ENCODE peak calls at places on chromosomes 13 and 19, in seven cellular contexts. H is CD8-positive, alpha-beta T cell; Q is aorta; Z is neuronal stem cell; E is heart right ventricle; D is HepG2; A is fibroblast of lung. O is an unnamed sample. For H3K4me1, the result is how much of the 10 kb centered on the place peaks cover.

GRCh38 chr13:99970761-99971575 is 599 bp downstream of the ZIC5 start:
- DNase-seq in H (no peak), Q (no peak), Z (no peak), E (no peak), D (no peak), A (no peak), O (no peak)

GRCh38 chr13:85521586-85521985 is 277.6 kb downstream of the SLITRK6 start:
- DNase-seq in H (no peak), Q (no peak), Z (no peak), E (no peak), D (no peak), A (no peak), O (no peak)

GRCh38 chr13:109794095-109794494 is 7.7 kb upstream of the IRS2 start:
- DNase-seq in H (no peak), Q (no peak), Z (no peak), E (no peak), D (no peak), A (peak), O (no peak)

GRCh38 chr19:33177417-33177976 is 16.6 kb upstream of the LRP3 start:
- DNase-seq in H (peak), Q (no peak), Z (no peak), E (no peak), D (peak), A (no peak), O (no peak)

GRCh38 chr19:41711376-41712261 is 3.2 kb downstream of the CEACAM5 start:
- DNase-seq in H (no peak), Q (no peak), Z (no peak), E (no peak), D (no peak), A (no peak), O (no peak)

GRCh38 chr13:44311011-44311481 is 62.6 kb upstream of the SERP2 start:
- DNase-seq in H (no peak), Q (no peak), Z (no peak), E (no peak), D (no peak), A (peak), O (no peak)

GRCh38 chr19:7868671-7869452 is 5.3 kb downstream of the PRR36 start:
- DNase-seq in H (peak), Q (peak), Z (peak), E (peak), D (peak), A (peak), O (peak)

GRCh38 chr13:101258071-101258470 is 158.2 kb downstream of the NALCN start:
- DNase-seq in H (no peak), Q (no peak), Z (peak), E (no peak), D (peak), A (peak), O (no peak)

GRCh38 chr13:48843630-48844380 is 131.9 kb upstream of the FNDC3A start:
- DNase-seq in H (no peak), Q (no peak), Z (no peak), E (no peak), D (no peak), A (no peak), O (no peak)

GRCh38 chr13:98598043-98598442 is 21.1 kb upstream of the STK24 start:
- DNase-seq in H (no peak), Q (no peak), Z (no peak), E (no peak), D (peak), A (no peak), O (no peak)

GRCh38 chr19:41616785-41617621 is 9.9 kb downstream of the CEACAM4 start:
- DNase-seq in H (no peak), Q (no peak), Z (no peak), E (no peak), D (peak), A (peak), O (no peak)

GRCh38 chr13:111036665-111037064 is 78.4 kb upstream of the ARHGEF7 start:
- DNase-seq in H (no peak), Q (no peak), Z (no peak), E (no peak), D (no peak), A (no peak), O (no peak)
- H3K4me1 ChIP-seq in H (under half), Q (under half), Z (under half), E (under half), D (under half), A (under half), O (under half)

DNA sequence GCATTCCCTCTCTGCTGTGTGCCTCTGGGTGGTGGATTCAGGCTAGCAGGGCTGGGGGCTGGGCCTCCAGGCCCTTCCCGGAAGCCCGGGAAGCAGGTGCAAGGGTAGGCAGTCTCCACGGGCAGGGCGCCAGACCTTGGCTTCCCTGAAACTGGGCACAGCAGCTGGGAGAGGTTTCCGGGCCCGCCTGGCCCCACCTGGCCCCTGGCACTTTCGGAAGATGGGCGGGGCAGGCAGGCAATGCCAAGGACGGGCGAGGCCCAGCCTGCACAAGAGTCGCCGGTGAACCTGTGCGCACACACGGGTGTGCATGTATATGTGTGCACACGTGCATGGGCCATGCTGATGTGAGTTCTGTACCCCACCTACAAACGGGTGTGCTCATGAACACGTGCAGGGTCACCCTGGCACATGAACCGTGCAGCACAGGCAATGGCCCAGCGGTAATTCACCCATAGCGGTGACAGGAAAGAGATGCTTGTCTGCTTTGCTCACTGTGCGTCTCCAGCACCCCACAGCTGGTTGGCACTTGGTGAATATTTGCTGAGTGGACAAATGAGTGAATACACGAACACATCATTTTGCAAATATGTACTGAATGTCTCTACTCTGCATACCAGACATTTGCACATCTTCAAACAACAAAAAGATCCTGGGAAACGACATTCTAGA is 15.3 kb downstream of the GADD45B start:
- DNase-seq in H (no peak), Q (no peak), Z (no peak), E (no peak), D (no peak), A (peak), O (peak)
- H3K27ac ChIP-seq in H (no peak), Q (no peak), Z (no peak), E (no peak), D (no peak), A (no peak), O (no peak)

GRCh38 chr13:45411631-45412030 is 6.5 kb downstream of the SLC25A30 start:
- DNase-seq in H (no peak), Q (no peak), Z (no peak), E (no peak), D (no peak), A (no peak), O (no peak)

GRCh38 chr13:45411226-45411625 is 6.9 kb downstream of the SLC25A30 start:
- DNase-seq in H (no peak), Q (no peak), Z (no peak), E (no peak), D (no peak), A (no peak), O (no peak)

GRCh38 chr13:45412274-45413049 is 5.7 kb downstream of the SLC25A30 start:
- DNase-seq in H (no peak), Q (no peak), Z (no peak), E (no peak), D (no peak), A (peak), O (no peak)

GRCh38 chr13:45415112-45415511 is 3.1 kb downstream of the SLC25A30 start:
- DNase-seq in H (no peak), Q (no peak), Z (no peak), E (no peak), D (no peak), A (no peak), O (no peak)

GRCh38 chr13:45413826-45414312 is 4.3 kb downstream of the SLC25A30 start:
- DNase-seq in H (no peak), Q (no peak), Z (no peak), E (no peak), D (no peak), A (peak), O (no peak)
- H3K4me1 ChIP-seq in H (under half), Q (under half), Z (under half), E (under half), D (under half), A (under half), O (under half)

GRCh38 chr19:52602931-52603330 is 32.8 kb downstream of the ZNF701 start:
- DNase-seq in H (no peak), Q (no peak), Z (no peak), E (no peak), D (no peak), A (peak), O (no peak)

GRCh38 chr19:52603558-52604207 is 33.6 kb downstream of the ZNF701 start:
- DNase-seq in H (no peak), Q (no peak), Z (no peak), E (no peak), D (no peak), A (peak), O (no peak)

GRCh38 chr19:52600639-52601024 is 30.5 kb downstream of the ZNF701 start:
- DNase-seq in H (no peak), Q (peak), Z (no peak), E (peak), D (peak), A (no peak), O (peak)

GRCh38 chr19:52599241-52599640 is 29.2 kb downstream of the ZNF701 start:
- DNase-seq in H (no peak), Q (no peak), Z (no peak), E (no peak), D (no peak), A (no peak), O (no peak)

DNA sequence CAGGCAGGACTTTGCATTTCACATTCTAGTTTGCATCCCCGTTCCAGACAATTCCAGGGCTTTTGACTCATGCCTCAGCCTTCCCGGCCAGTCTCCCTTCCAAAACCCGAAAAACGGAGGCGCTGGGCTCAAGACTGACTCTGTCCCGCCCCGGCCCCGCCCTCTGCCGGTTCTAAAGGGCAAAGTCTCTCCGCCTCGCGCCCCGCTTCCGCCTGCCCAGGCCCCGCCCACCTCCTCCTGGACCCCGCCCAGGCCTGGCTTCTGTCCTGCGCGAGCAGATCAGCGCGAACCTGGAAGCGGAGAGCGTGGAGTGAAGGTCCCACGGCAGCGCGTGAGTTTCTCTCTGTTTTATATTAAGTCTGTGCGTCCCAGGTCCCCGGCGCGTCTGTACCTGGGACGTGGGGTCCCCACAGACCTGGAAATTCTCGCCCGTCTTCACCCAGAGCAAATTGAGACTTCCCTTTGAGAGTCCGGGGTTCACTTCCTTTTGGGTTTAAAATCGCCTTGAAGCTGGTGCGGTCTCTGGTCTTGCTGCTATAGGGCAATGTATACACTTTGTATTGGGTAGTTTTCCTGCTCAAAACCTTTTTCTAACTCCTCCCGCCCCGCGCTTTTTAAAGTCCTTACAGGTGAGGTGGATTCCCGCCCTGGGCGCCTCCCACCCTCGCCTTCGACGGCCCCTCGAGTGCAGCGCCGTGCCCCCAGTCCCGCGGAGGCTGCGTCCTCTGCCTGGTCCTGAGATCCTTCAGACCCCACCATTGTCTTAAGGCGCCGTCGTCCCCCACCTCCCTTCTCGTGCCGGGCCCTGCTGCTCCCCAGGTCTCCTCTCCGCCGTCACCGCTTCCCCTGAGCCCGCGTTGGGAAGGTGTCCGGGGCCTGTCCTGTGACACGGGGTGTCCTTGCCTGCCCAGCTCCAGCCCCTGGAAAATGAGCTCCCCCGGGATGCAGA is 31.2 kb downstream of the ZNF701 start:
- DNase-seq in H (peak), Q (peak), Z (peak), E (peak), D (peak), A (peak), O (peak)
- H3K27ac ChIP-seq in H (peak), Q (no peak), Z (peak), E (peak), D (peak), A (peak), O (peak)

O was measured in right lobe of liver.